ENCODE peak calls at places on chromosome 2, in nine cellular contexts. M is CD14-positive monocyte, C is dorsolateral prefrontal cortex, T is breast epithelium, D is H9, Y is HFF-Myc, F is osteocyte, G is HFFc6, I is heart left ventricle. O is an unnamed sample.

GRCh38 chr2:129698593-129698992 is 280.9 kb upstream of the RAB6C start:
- DNase-seq in M (no peak), C (no peak), T (no peak), D (no peak), Y (no peak), F (no peak), G (no peak), I (no peak), O (no peak)

GRCh38 chr2:201420442-201421113 is 30.7 kb downstream of the TRAK2 start:
- DNase-seq in M (no peak), C (no peak), T (no peak), D (no peak), Y (no peak), F (no peak), G (peak; percentile 81), I (no peak), O (no peak)

GRCh38 chr2:207746131-207746530 is 23.6 kb downstream of the FZD5 start:
- DNase-seq in M (peak; percentile 67), C (peak; percentile 78), T (no peak), D (peak; percentile 49), Y (peak; percentile 35), F (no peak), G (peak; percentile 66), I (peak; percentile 51), O (no peak)

GRCh38 chr2:219461061-219461514 is 26.4 kb downstream of the SPEG start:
- DNase-seq in M (no peak), C (no peak), T (no peak), D (peak; percentile 61), Y (no peak), F (no peak), G (peak; percentile 8), I (peak; percentile 72), O (peak; percentile 84)

GRCh38 chr2:37570773-37571570 is 100.5 kb downstream of the CDC42EP3 start:
- DNase-seq in M (no peak), C (no peak), T (no peak), D (no peak), Y (no peak), F (no peak), G (peak; percentile 89), I (no peak), O (no peak)

GRCh38 chr2:208112969-208113368 is 11.4 kb downstream of the CRYGD start:
- DNase-seq in M (no peak), C (no peak), T (no peak), D (peak; percentile 85), Y (no peak), F (no peak), G (no peak), I (no peak), O (no peak)

GRCh38 chr2:18047114-18047695 is 168.7 kb downstream of the KCNS3 start:
- DNase-seq in M (no peak), C (peak; percentile 39), T (no peak), D (no peak), Y (no peak), F (no peak), G (no peak), I (no peak), O (no peak)

GRCh38 chr2:61368687-61369665 is 101.9 kb downstream of the USP34 start:
- DNase-seq in M (no peak), C (no peak), T (no peak), D (no peak), Y (no peak), F (no peak), G (no peak), I (no peak), O (no peak)

GRCh38 chr2:210965472-210965871 is 409.1 kb downstream of the CPS1 start:
- DNase-seq in M (no peak), C (no peak), T (no peak), D (no peak), Y (no peak), F (no peak), G (no peak), I (no peak), O (no peak)

GRCh38 chr2:15870565-15870964 is 69.8 kb upstream of the MYCN start:
- DNase-seq in M (no peak), C (no peak), T (no peak), D (no peak), Y (no peak), F (peak; percentile 48), G (no peak), I (no peak), O (no peak)

DNA sequence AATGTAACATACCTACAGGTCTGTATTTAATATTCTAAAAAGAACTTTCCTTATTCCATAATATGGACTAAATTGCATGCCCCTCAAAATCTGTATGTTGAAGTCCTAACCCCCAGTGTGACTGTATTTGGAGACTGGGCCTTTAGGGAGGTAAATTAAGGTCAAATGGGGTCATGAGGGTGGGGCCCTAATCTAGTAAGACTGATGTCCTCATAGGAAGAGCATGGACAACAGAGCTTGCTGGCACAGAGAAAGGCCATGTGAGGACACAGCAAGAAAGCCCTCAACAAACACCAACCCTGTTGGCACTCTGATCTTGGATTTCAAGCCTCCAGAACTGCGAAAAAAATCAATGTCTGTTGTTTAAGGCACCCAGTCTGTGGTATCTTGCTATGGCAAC is 18.6 kb downstream of the SF3B1 start:
- DNase-seq in M (no peak), C (no peak), T (no peak), D (no peak), Y (no peak), F (no peak), G (no peak), I (no peak), O (no peak)
- TF ChIP-seq CTCF in M (no peak), C (no peak), T (no peak), D (no peak), Y (no peak), F (no peak), G (no peak), I (no peak), O (no peak)

GRCh38 chr2:191015831-191016230 is 1.9 kb upstream of the STAT1 start:
- DNase-seq in M (no peak), C (no peak), T (no peak), D (no peak), Y (no peak), F (no peak), G (no peak), I (no peak), O (no peak)
- TF ChIP-seq CTCF in M (no peak), C (no peak), T (no peak), D (no peak), Y (no peak), F (no peak), G (no peak), I (no peak), O (no peak)

GRCh38 chr2:46780801-46781445 is 134.7 kb downstream of the MCFD2 start:
- DNase-seq in M (no peak), C (no peak), T (no peak), D (peak; percentile 88), Y (no peak), F (no peak), G (no peak), I (peak; percentile 73), O (no peak)
- TF ChIP-seq CTCF in M (no peak), C (peak; percentile 35), T (no peak), D (peak; percentile 72), Y (peak; percentile 34), F (no peak), G (peak; percentile 32), I (peak; percentile 33), O (peak; percentile 21)

GRCh38 chr2:113799375-113799774 is 42.9 kb upstream of the SLC35F5 start:
- DNase-seq in M (no peak), C (no peak), T (no peak), D (no peak), Y (no peak), F (no peak), G (no peak), I (no peak), O (no peak)
- TF ChIP-seq CTCF in M (no peak), C (no peak), T (no peak), D (no peak), Y (no peak), F (no peak), G (peak; percentile 17), I (no peak), O (peak; percentile 40)

DNA sequence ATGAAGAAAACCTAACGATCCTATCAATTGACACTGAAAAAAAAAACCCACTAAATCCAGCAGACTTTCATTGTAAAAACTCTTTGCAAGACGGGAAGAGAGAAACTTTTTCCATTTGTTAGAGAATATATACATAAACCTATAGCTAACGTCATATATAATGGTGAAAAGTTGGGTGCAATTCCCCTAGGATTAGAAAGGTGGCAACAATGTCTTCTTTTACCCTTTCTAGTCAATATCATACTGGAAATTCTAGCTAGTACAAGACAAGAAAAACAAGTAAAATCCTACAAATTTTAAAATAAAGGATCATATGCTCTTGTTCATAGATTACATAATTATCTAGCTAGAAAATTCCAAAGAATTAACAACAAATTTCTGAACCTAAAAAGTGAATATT is 1596.5 kb upstream of the LRRTM1 start:
- DNase-seq in M (no peak), C (no peak), T (no peak), D (no peak), Y (no peak), F (no peak), G (no peak), I (no peak), O (no peak)
- TF ChIP-seq CTCF in M (no peak), C (peak; percentile 33), T (no peak), D (peak; percentile 65), Y (no peak), F (no peak), G (peak; percentile 36), I (no peak), O (peak; percentile 23)

GRCh38 chr2:240229005-240229404 is 88.5 kb upstream of the OTOS start:
- DNase-seq in M (no peak), C (no peak), T (no peak), D (no peak), Y (no peak), F (no peak), G (no peak), I (no peak), O (no peak)

GRCh38 chr2:240230424-240230945 is 90.0 kb upstream of the OTOS start:
- DNase-seq in M (peak; percentile 36), C (peak; percentile 7), T (peak; percentile 14), D (no peak), Y (no peak), F (peak; percentile 71), G (no peak), I (no peak), O (no peak)

GRCh38 chr2:240227538-240228428 is 87.3 kb upstream of the OTOS start:
- DNase-seq in M (peak; percentile 22), C (no peak), T (peak; percentile 7), D (no peak), Y (no peak), F (peak; percentile 66), G (no peak), I (no peak), O (no peak)

GRCh38 chr2:240231838-240232244 is 91.4 kb upstream of the OTOS start:
- DNase-seq in M (peak; percentile 38), C (no peak), T (no peak), D (peak; percentile 22), Y (no peak), F (peak; percentile 79), G (no peak), I (no peak), O (no peak)

GRCh38 chr2:240229603-240230423 is 89.4 kb upstream of the OTOS start:
- DNase-seq in M (peak; percentile 25), C (peak; percentile 7), T (peak; percentile 2), D (no peak), Y (no peak), F (no peak), G (peak; percentile 20), I (no peak), O (no peak)
- TF ChIP-seq CTCF in M (no peak), C (no peak), T (no peak), D (no peak), Y (no peak), F (no peak), G (no peak), I (no peak), O (no peak)

GRCh38 chr2:160581448-160581847 is 87.8 kb upstream of the RBMS1 start:
- DNase-seq in M (no peak), C (no peak), T (no peak), D (peak; percentile 49), Y (no peak), F (no peak), G (no peak), I (no peak), O (no peak)
- TF ChIP-seq CTCF in M (no peak), C (no peak), T (no peak), D (peak; percentile 68), Y (no peak), F (peak; percentile 16), G (no peak), I (no peak), O (peak; percentile 22)